ENCODE peak calls at places on chromosome 18, in seven cellular contexts. One of them, this sample, is unnamed.

GRCh38 chr18:23938046-23938756 is 76.4 kb upstream of the TTC39C start:
- DNase-seq in activated naive CD8-positive, alpha-beta T cell treated with anti-CD3 and anti-CD28 coated beads, Interleukin-2, amount 50 U/mL, for 24 hours: no peak
- DNase-seq in HS-5: no peak
- DNase-seq in IMR-90: no peak
- DNase-seq in T-helper 1 cell: no peak
- DNase-seq in substantia nigra: no peak
- DNase-seq in naive thymus-derived CD8-positive, alpha-beta T cell: no peak
- DNase-seq in this sample: peak; percentile 12

GRCh38 chr18:62716679-62717058 is 1.3 kb downstream of the PHLPP1 start:
- DNase-seq in naive thymus-derived CD8-positive, alpha-beta T cell: peak; percentile 47
- DNase-seq in T-helper 1 cell: peak; percentile 42
- DNase-seq in IMR-90: no peak
- DNase-seq in substantia nigra: peak; percentile 42
- DNase-seq in HS-5: no peak
- DNase-seq in activated naive CD8-positive, alpha-beta T cell treated with anti-CD3 and anti-CD28 coated beads, Interleukin-2, amount 50 U/mL, for 24 hours: peak; percentile 60
- DNase-seq in this sample: peak; percentile 44

GRCh38 chr18:75358928-75359327 is 68.6 kb downstream of the SMIM21 start:
- DNase-seq in T-helper 1 cell: no peak
- DNase-seq in activated naive CD8-positive, alpha-beta T cell treated with anti-CD3 and anti-CD28 coated beads, Interleukin-2, amount 50 U/mL, for 24 hours: no peak
- DNase-seq in HS-5: no peak
- DNase-seq in IMR-90: no peak
- DNase-seq in substantia nigra: no peak
- DNase-seq in naive thymus-derived CD8-positive, alpha-beta T cell: no peak
- DNase-seq in this sample: no peak

GRCh38 chr18:55185391-55185790 is 226.1 kb upstream of the CCDC68 start:
- DNase-seq in HS-5: no peak
- DNase-seq in substantia nigra: no peak
- DNase-seq in naive thymus-derived CD8-positive, alpha-beta T cell: no peak
- DNase-seq in T-helper 1 cell: no peak
- DNase-seq in IMR-90: peak; percentile 1
- DNase-seq in activated naive CD8-positive, alpha-beta T cell treated with anti-CD3 and anti-CD28 coated beads, Interleukin-2, amount 50 U/mL, for 24 hours: no peak
- DNase-seq in this sample: no peak

GRCh38 chr18:63430526-63430925 is 8.2 kb upstream of the VPS4B start:
- DNase-seq in HS-5: no peak
- DNase-seq in substantia nigra: no peak
- DNase-seq in IMR-90: no peak
- DNase-seq in naive thymus-derived CD8-positive, alpha-beta T cell: no peak
- DNase-seq in T-helper 1 cell: no peak
- DNase-seq in activated naive CD8-positive, alpha-beta T cell treated with anti-CD3 and anti-CD28 coated beads, Interleukin-2, amount 50 U/mL, for 24 hours: no peak
- DNase-seq in this sample: no peak

GRCh38 chr18:47100214-47100831 is 50.0 kb downstream of the HDHD2 start:
- DNase-seq in IMR-90: peak; percentile 60
- DNase-seq in T-helper 1 cell: peak; percentile 32
- DNase-seq in naive thymus-derived CD8-positive, alpha-beta T cell: peak; percentile 12
- DNase-seq in HS-5: peak; percentile 19
- DNase-seq in activated naive CD8-positive, alpha-beta T cell treated with anti-CD3 and anti-CD28 coated beads, Interleukin-2, amount 50 U/mL, for 24 hours: peak; percentile 56
- DNase-seq in substantia nigra: peak; percentile 36
- DNase-seq in this sample: peak; percentile 35

GRCh38 chr18:79944126-79944731 is 7.2 kb downstream of the SLC66A2 start:
- DNase-seq in T-helper 1 cell: no peak
- DNase-seq in IMR-90: no peak
- DNase-seq in activated naive CD8-positive, alpha-beta T cell treated with anti-CD3 and anti-CD28 coated beads, Interleukin-2, amount 50 U/mL, for 24 hours: peak; percentile 53
- DNase-seq in substantia nigra: no peak
- DNase-seq in naive thymus-derived CD8-positive, alpha-beta T cell: no peak
- DNase-seq in HS-5: no peak
- DNase-seq in this sample: no peak

GRCh38 chr18:78853341-78853740 is 126.3 kb upstream of the SALL3 start:
- DNase-seq in IMR-90: no peak
- DNase-seq in HS-5: no peak
- DNase-seq in activated naive CD8-positive, alpha-beta T cell treated with anti-CD3 and anti-CD28 coated beads, Interleukin-2, amount 50 U/mL, for 24 hours: no peak
- DNase-seq in T-helper 1 cell: no peak
- DNase-seq in substantia nigra: no peak
- DNase-seq in naive thymus-derived CD8-positive, alpha-beta T cell: no peak
- DNase-seq in this sample: no peak

GRCh38 chr18:34491719-34492118 is 218.4 kb upstream of the DTNA start:
- DNase-seq in T-helper 1 cell: no peak
- DNase-seq in naive thymus-derived CD8-positive, alpha-beta T cell: no peak
- DNase-seq in substantia nigra: no peak
- DNase-seq in HS-5: no peak
- DNase-seq in activated naive CD8-positive, alpha-beta T cell treated with anti-CD3 and anti-CD28 coated beads, Interleukin-2, amount 50 U/mL, for 24 hours: no peak
- DNase-seq in IMR-90: no peak
- DNase-seq in this sample: no peak

GRCh38 chr18:68449292-68449691 is 265.6 kb downstream of the TMX3 start:
- DNase-seq in T-helper 1 cell: no peak
- DNase-seq in activated naive CD8-positive, alpha-beta T cell treated with anti-CD3 and anti-CD28 coated beads, Interleukin-2, amount 50 U/mL, for 24 hours: no peak
- DNase-seq in substantia nigra: no peak
- DNase-seq in naive thymus-derived CD8-positive, alpha-beta T cell: no peak
- DNase-seq in IMR-90: peak; percentile 86
- DNase-seq in HS-5: no peak
- DNase-seq in this sample: no peak

GRCh38 chr18:55406374-55407045 is 181.5 kb downstream of the TCF4 start:
- DNase-seq in IMR-90: no peak
- DNase-seq in HS-5: no peak
- DNase-seq in substantia nigra: no peak
- DNase-seq in T-helper 1 cell: no peak
- DNase-seq in naive thymus-derived CD8-positive, alpha-beta T cell: no peak
- DNase-seq in activated naive CD8-positive, alpha-beta T cell treated with anti-CD3 and anti-CD28 coated beads, Interleukin-2, amount 50 U/mL, for 24 hours: no peak
- DNase-seq in this sample: no peak

GRCh38 chr18:63994783-63995399 is 25.0 kb downstream of the SERPINB8 start:
- DNase-seq in substantia nigra: peak; percentile 35
- DNase-seq in HS-5: no peak
- DNase-seq in IMR-90: peak; percentile 61
- DNase-seq in T-helper 1 cell: no peak
- DNase-seq in naive thymus-derived CD8-positive, alpha-beta T cell: peak; percentile 18
- DNase-seq in activated naive CD8-positive, alpha-beta T cell treated with anti-CD3 and anti-CD28 coated beads, Interleukin-2, amount 50 U/mL, for 24 hours: peak; percentile 46
- DNase-seq in this sample: peak; percentile 19

GRCh38 chr18:32405588-32405987 is 65.1 kb downstream of the GAREM1 start:
- DNase-seq in activated naive CD8-positive, alpha-beta T cell treated with anti-CD3 and anti-CD28 coated beads, Interleukin-2, amount 50 U/mL, for 24 hours: no peak
- DNase-seq in T-helper 1 cell: no peak
- DNase-seq in IMR-90: no peak
- DNase-seq in naive thymus-derived CD8-positive, alpha-beta T cell: no peak
- DNase-seq in HS-5: no peak
- DNase-seq in substantia nigra: no peak
- DNase-seq in this sample: no peak

GRCh38 chr18:62759704-62760402 is 44.5 kb downstream of the PHLPP1 start:
- DNase-seq in naive thymus-derived CD8-positive, alpha-beta T cell: no peak
- DNase-seq in HS-5: no peak
- DNase-seq in IMR-90: peak; percentile 76
- DNase-seq in activated naive CD8-positive, alpha-beta T cell treated with anti-CD3 and anti-CD28 coated beads, Interleukin-2, amount 50 U/mL, for 24 hours: no peak
- DNase-seq in T-helper 1 cell: no peak
- DNase-seq in substantia nigra: no peak
- DNase-seq in this sample: no peak

GRCh38 chr18:45012286-45012685 is 331.6 kb downstream of the SETBP1 start:
- DNase-seq in HS-5: no peak
- DNase-seq in IMR-90: no peak
- DNase-seq in T-helper 1 cell: no peak
- DNase-seq in substantia nigra: no peak
- DNase-seq in naive thymus-derived CD8-positive, alpha-beta T cell: no peak
- DNase-seq in activated naive CD8-positive, alpha-beta T cell treated with anti-CD3 and anti-CD28 coated beads, Interleukin-2, amount 50 U/mL, for 24 hours: no peak
- DNase-seq in this sample: no peak

GRCh38 chr18:77067315-77068061 is 65.1 kb downstream of the MBP start:
- DNase-seq in naive thymus-derived CD8-positive, alpha-beta T cell: no peak
- DNase-seq in IMR-90: peak; percentile 96
- DNase-seq in substantia nigra: no peak
- DNase-seq in activated naive CD8-positive, alpha-beta T cell treated with anti-CD3 and anti-CD28 coated beads, Interleukin-2, amount 50 U/mL, for 24 hours: peak; percentile 75
- DNase-seq in T-helper 1 cell: no peak
- DNase-seq in HS-5: peak; percentile 50
- DNase-seq in this sample: peak; percentile 55

GRCh38 chr18:14969507-14969906 is 221.5 kb downstream of the ANKRD30B start:
- DNase-seq in HS-5: no peak
- DNase-seq in activated naive CD8-positive, alpha-beta T cell treated with anti-CD3 and anti-CD28 coated beads, Interleukin-2, amount 50 U/mL, for 24 hours: no peak
- DNase-seq in IMR-90: no peak
- DNase-seq in substantia nigra: no peak
- DNase-seq in T-helper 1 cell: no peak
- DNase-seq in naive thymus-derived CD8-positive, alpha-beta T cell: no peak
- DNase-seq in this sample: no peak

GRCh38 chr18:28127763-28128737 is 48.9 kb downstream of the CDH2 start:
- DNase-seq in T-helper 1 cell: no peak
- DNase-seq in activated naive CD8-positive, alpha-beta T cell treated with anti-CD3 and anti-CD28 coated beads, Interleukin-2, amount 50 U/mL, for 24 hours: no peak
- DNase-seq in substantia nigra: no peak
- DNase-seq in HS-5: no peak
- DNase-seq in IMR-90: peak; percentile 34
- DNase-seq in naive thymus-derived CD8-positive, alpha-beta T cell: no peak
- DNase-seq in this sample: no peak

GRCh38 chr18:1246827-1247226 is 342.2 kb downstream of the ADCYAP1 start:
- DNase-seq in HS-5: no peak
- DNase-seq in substantia nigra: no peak
- DNase-seq in T-helper 1 cell: no peak
- DNase-seq in activated naive CD8-positive, alpha-beta T cell treated with anti-CD3 and anti-CD28 coated beads, Interleukin-2, amount 50 U/mL, for 24 hours: no peak
- DNase-seq in IMR-90: no peak
- DNase-seq in naive thymus-derived CD8-positive, alpha-beta T cell: no peak
- DNase-seq in this sample: no peak

GRCh38 chr18:48841381-48842258 is 109.1 kb downstream of the SMAD7 start:
- DNase-seq in T-helper 1 cell: no peak
- DNase-seq in substantia nigra: peak; percentile 57
- DNase-seq in activated naive CD8-positive, alpha-beta T cell treated with anti-CD3 and anti-CD28 coated beads, Interleukin-2, amount 50 U/mL, for 24 hours: no peak
- DNase-seq in HS-5: no peak
- DNase-seq in IMR-90: peak; percentile 57
- DNase-seq in naive thymus-derived CD8-positive, alpha-beta T cell: no peak
- DNase-seq in this sample: no peak

GRCh38 chr18:49111191-49111988 is 160.6 kb upstream of the SMAD7 start:
- DNase-seq in naive thymus-derived CD8-positive, alpha-beta T cell: no peak
- DNase-seq in HS-5: no peak
- DNase-seq in substantia nigra: no peak
- DNase-seq in activated naive CD8-positive, alpha-beta T cell treated with anti-CD3 and anti-CD28 coated beads, Interleukin-2, amount 50 U/mL, for 24 hours: no peak
- DNase-seq in IMR-90: no peak
- DNase-seq in T-helper 1 cell: no peak
- DNase-seq in this sample: no peak

This sample was measured in central memory CD4-positive, alpha-beta T cell.